ENCODE peak calls at places on chromosome 9, in five cellular contexts. One of them, this sample, is unnamed.

GRCh38 chr9:133708123-133708769 is 29.9 kb downstream of the SARDH start:
- DNase-seq in neural crest cell: no peak
- DNase-seq in A172: no peak
- DNase-seq in iris pigment epithelial cell: no peak
- DNase-seq in fibroblast of the conjunctiva: no peak
- DNase-seq in this sample: no peak

GRCh38 chr9:23322392-23322791 is 503.6 kb downstream of the ELAVL2 start:
- DNase-seq in neural crest cell: no peak
- DNase-seq in A172: no peak
- DNase-seq in iris pigment epithelial cell: peak; percentile 10
- DNase-seq in fibroblast of the conjunctiva: no peak
- DNase-seq in this sample: no peak

GRCh38 chr9:125240649-125240999 is 519 bp downstream of the HSPA5 start:
- DNase-seq in neural crest cell: no peak
- DNase-seq in A172: peak; percentile 43
- DNase-seq in iris pigment epithelial cell: peak; percentile 51
- DNase-seq in fibroblast of the conjunctiva: no peak
- DNase-seq in this sample: peak; percentile 29

GRCh38 chr9:34382054-34382453 is 5.4 kb upstream of the MYORG start:
- DNase-seq in neural crest cell: no peak
- DNase-seq in A172: no peak
- DNase-seq in iris pigment epithelial cell: no peak
- DNase-seq in fibroblast of the conjunctiva: no peak
- DNase-seq in this sample: no peak

GRCh38 chr9:12716823-12717222 is 23.6 kb downstream of the TYRP1 start:
- DNase-seq in neural crest cell: no peak
- DNase-seq in A172: no peak
- DNase-seq in iris pigment epithelial cell: no peak
- DNase-seq in fibroblast of the conjunctiva: no peak
- DNase-seq in this sample: no peak

GRCh38 chr9:71783120-71783523 is 14.8 kb upstream of the CEMIP2 start:
- DNase-seq in neural crest cell: no peak
- DNase-seq in A172: no peak
- DNase-seq in iris pigment epithelial cell: no peak
- DNase-seq in fibroblast of the conjunctiva: no peak
- DNase-seq in this sample: no peak

GRCh38 chr9:94802795-94803194 is 76.3 kb downstream of the AOPEP start:
- DNase-seq in neural crest cell: no peak
- DNase-seq in A172: peak; percentile 82
- DNase-seq in iris pigment epithelial cell: peak; percentile 78
- DNase-seq in fibroblast of the conjunctiva: no peak
- DNase-seq in this sample: peak; percentile 92

GRCh38 chr9:121021294-121021693 is 28.8 kb downstream of the C5 start:
- DNase-seq in neural crest cell: no peak
- DNase-seq in A172: no peak
- DNase-seq in iris pigment epithelial cell: peak; percentile 33
- DNase-seq in fibroblast of the conjunctiva: peak; percentile 59
- DNase-seq in this sample: no peak

GRCh38 chr9:97790542-97790941 is 62.5 kb upstream of the FOXE1 start:
- DNase-seq in neural crest cell: no peak
- DNase-seq in A172: no peak
- DNase-seq in iris pigment epithelial cell: no peak
- DNase-seq in fibroblast of the conjunctiva: no peak
- DNase-seq in this sample: no peak

GRCh38 chr9:35561468-35562261 is 43.4 kb upstream of the TESK1 start:
- DNase-seq in neural crest cell: no peak
- DNase-seq in A172: no peak
- DNase-seq in iris pigment epithelial cell: no peak
- DNase-seq in fibroblast of the conjunctiva: no peak
- DNase-seq in this sample: no peak

GRCh38 chr9:74672237-74672636 is 175.1 kb downstream of the RORB start:
- DNase-seq in neural crest cell: no peak
- DNase-seq in A172: no peak
- DNase-seq in iris pigment epithelial cell: no peak
- DNase-seq in fibroblast of the conjunctiva: no peak
- DNase-seq in this sample: no peak

GRCh38 chr9:136093995-136094881 is 851 bp downstream of the NACC2 start:
- DNase-seq in neural crest cell: no peak
- DNase-seq in A172: no peak
- DNase-seq in iris pigment epithelial cell: peak; percentile 75
- DNase-seq in fibroblast of the conjunctiva: no peak
- DNase-seq in this sample: peak; percentile 64

GRCh38 chr9:115024925-115025535 is 92.9 kb downstream of the TNC start:
- DNase-seq in neural crest cell: no peak
- DNase-seq in A172: no peak
- DNase-seq in iris pigment epithelial cell: no peak
- DNase-seq in fibroblast of the conjunctiva: no peak
- DNase-seq in this sample: peak; percentile 72

GRCh38 chr9:120486347-120486746 is 93.6 kb downstream of the CDK5RAP2 start:
- DNase-seq in neural crest cell: no peak
- DNase-seq in A172: no peak
- DNase-seq in iris pigment epithelial cell: no peak
- DNase-seq in fibroblast of the conjunctiva: peak; percentile 41
- DNase-seq in this sample: no peak

GRCh38 chr9:100700689-100701318 is 122.9 kb downstream of the CAVIN4 start:
- DNase-seq in neural crest cell: peak; percentile 34
- DNase-seq in A172: no peak
- DNase-seq in iris pigment epithelial cell: peak; percentile 21
- DNase-seq in fibroblast of the conjunctiva: no peak
- DNase-seq in this sample: no peak

GRCh38 chr9:87517732-87518131 is 20.1 kb downstream of the DAPK1 start:
- DNase-seq in neural crest cell: no peak
- DNase-seq in A172: no peak
- DNase-seq in iris pigment epithelial cell: no peak
- DNase-seq in fibroblast of the conjunctiva: no peak
- DNase-seq in this sample: no peak

GRCh38 chr9:119284118-119284517 is 85.1 kb downstream of the BRINP1 start:
- DNase-seq in neural crest cell: peak; percentile 12
- DNase-seq in A172: no peak
- DNase-seq in iris pigment epithelial cell: peak; percentile 5
- DNase-seq in fibroblast of the conjunctiva: no peak
- DNase-seq in this sample: no peak

GRCh38 chr9:17636359-17636758 is 57.5 kb downstream of the SH3GL2 start:
- DNase-seq in neural crest cell: no peak
- DNase-seq in A172: no peak
- DNase-seq in iris pigment epithelial cell: no peak
- DNase-seq in fibroblast of the conjunctiva: no peak
- DNase-seq in this sample: no peak

GRCh38 chr9:107292811-107293554 is 9.9 kb downstream of the RAD23B start:
- DNase-seq in neural crest cell: no peak
- DNase-seq in A172: no peak
- DNase-seq in iris pigment epithelial cell: no peak
- DNase-seq in fibroblast of the conjunctiva: no peak
- DNase-seq in this sample: no peak

GRCh38 chr9:76926324-76926731 is 20.4 kb upstream of the PRUNE2 start:
- DNase-seq in neural crest cell: no peak
- DNase-seq in A172: peak; percentile 83
- DNase-seq in iris pigment epithelial cell: peak; percentile 90
- DNase-seq in fibroblast of the conjunctiva: peak; percentile 79
- DNase-seq in this sample: peak; percentile 91

GRCh38 chr9:110641350-110641749 is 27.2 kb upstream of the MUSK start:
- DNase-seq in neural crest cell: no peak
- DNase-seq in A172: no peak
- DNase-seq in iris pigment epithelial cell: no peak
- DNase-seq in fibroblast of the conjunctiva: no peak
- DNase-seq in this sample: no peak

GRCh38 chr9:133960568-133961129 is 31.5 kb downstream of the VAV2 start:
- DNase-seq in neural crest cell: no peak
- DNase-seq in A172: peak; percentile 87
- DNase-seq in iris pigment epithelial cell: no peak
- DNase-seq in fibroblast of the conjunctiva: no peak
- DNase-seq in this sample: no peak

GRCh38 chr9:92738661-92739081 is 26.0 kb downstream of the BICD2 start:
- DNase-seq in neural crest cell: no peak
- DNase-seq in A172: no peak
- DNase-seq in iris pigment epithelial cell: no peak
- DNase-seq in fibroblast of the conjunctiva: no peak
- DNase-seq in this sample: peak; percentile 84

GRCh38 chr9:138010274-138010800 is 132.8 kb downstream of the CACNA1B start:
- DNase-seq in neural crest cell: no peak
- DNase-seq in A172: no peak
- DNase-seq in iris pigment epithelial cell: no peak
- DNase-seq in fibroblast of the conjunctiva: no peak
- DNase-seq in this sample: no peak

GRCh38 chr9:34630402-34631154 is 1.7 kb upstream of the ARID3C start:
- DNase-seq in neural crest cell: no peak
- DNase-seq in A172: no peak
- DNase-seq in iris pigment epithelial cell: no peak
- DNase-seq in fibroblast of the conjunctiva: no peak
- DNase-seq in this sample: no peak

GRCh38 chr9:113682297-113682771 is 193.8 kb upstream of the ZNF618 start:
- DNase-seq in neural crest cell: peak; percentile 83
- DNase-seq in A172: peak; percentile 88
- DNase-seq in iris pigment epithelial cell: peak; percentile 77
- DNase-seq in fibroblast of the conjunctiva: peak; percentile 75
- DNase-seq in this sample: peak; percentile 92

GRCh38 chr9:72203205-72203803 is 54.1 kb downstream of the GDA start:
- DNase-seq in neural crest cell: peak; percentile 20
- DNase-seq in A172: peak; percentile 38
- DNase-seq in iris pigment epithelial cell: peak; percentile 33
- DNase-seq in fibroblast of the conjunctiva: peak; percentile 2
- DNase-seq in this sample: peak; percentile 20

GRCh38 chr9:126957687-126958053 is 43.1 kb downstream of the RALGPS1 start:
- DNase-seq in neural crest cell: no peak
- DNase-seq in A172: peak; percentile 78
- DNase-seq in iris pigment epithelial cell: peak; percentile 43
- DNase-seq in fibroblast of the conjunctiva: no peak
- DNase-seq in this sample: peak; percentile 74

GRCh38 chr9:90088411-90088810 is 483.6 kb downstream of the GADD45G start:
- DNase-seq in neural crest cell: no peak
- DNase-seq in A172: no peak
- DNase-seq in iris pigment epithelial cell: no peak
- DNase-seq in fibroblast of the conjunctiva: no peak
- DNase-seq in this sample: no peak